ENCODE peak calls at places on chromosomes 16 and 17, in eight cellular contexts. One of them, this sample, is unnamed.

GRCh38 chr17:81500026-81500425 is 12.6 kb downstream of the ACTG1 start:
- DNase-seq in naive thymus-derived CD4-positive, alpha-beta T cell: no peak
- DNase-seq in Ammon's horn: no peak
- DNase-seq in activated T-helper 1 cell treated with Interleukin-2 at 50 U/mL for 16 hours: no peak
- DNase-seq in caudate nucleus: no peak
- DNase-seq in endodermal cell: peak
- DNase-seq in PC-3: no peak
- DNase-seq in BJ: no peak
- DNase-seq in this sample: no peak

GRCh38 chr16:74052006-74052405 is 244.6 kb upstream of the PSMD7 start:
- DNase-seq in naive thymus-derived CD4-positive, alpha-beta T cell: no peak
- DNase-seq in Ammon's horn: no peak
- DNase-seq in activated T-helper 1 cell treated with Interleukin-2 at 50 U/mL for 16 hours: no peak
- DNase-seq in caudate nucleus: no peak
- DNase-seq in endodermal cell: no peak
- DNase-seq in PC-3: no peak
- DNase-seq in BJ: no peak
- DNase-seq in this sample: no peak

GRCh38 chr16:49859139-49859947 is 3.4 kb upstream of the ZNF423 start:
- DNase-seq in naive thymus-derived CD4-positive, alpha-beta T cell: no peak
- DNase-seq in Ammon's horn: no peak
- DNase-seq in activated T-helper 1 cell treated with Interleukin-2 at 50 U/mL for 16 hours: no peak
- DNase-seq in caudate nucleus: no peak
- DNase-seq in endodermal cell: peak
- DNase-seq in PC-3: no peak
- DNase-seq in BJ: no peak
- DNase-seq in this sample: no peak

GRCh38 chr17:64418506-64419339 is 28.1 kb upstream of the PECAM1 start:
- DNase-seq in naive thymus-derived CD4-positive, alpha-beta T cell: peak
- DNase-seq in Ammon's horn: peak
- DNase-seq in activated T-helper 1 cell treated with Interleukin-2 at 50 U/mL for 16 hours: no peak
- DNase-seq in caudate nucleus: no peak
- DNase-seq in endodermal cell: no peak
- DNase-seq in PC-3: peak
- DNase-seq in BJ: peak
- DNase-seq in this sample: no peak

GRCh38 chr16:49696414-49697101 is 159.4 kb downstream of the ZNF423 start:
- DNase-seq in naive thymus-derived CD4-positive, alpha-beta T cell: no peak
- DNase-seq in Ammon's horn: no peak
- DNase-seq in activated T-helper 1 cell treated with Interleukin-2 at 50 U/mL for 16 hours: no peak
- DNase-seq in caudate nucleus: no peak
- DNase-seq in endodermal cell: peak
- DNase-seq in PC-3: no peak
- DNase-seq in BJ: no peak
- DNase-seq in this sample: no peak

GRCh38 chr17:37392024-37392590 is 14.5 kb downstream of the ACACA start:
- DNase-seq in naive thymus-derived CD4-positive, alpha-beta T cell: no peak
- DNase-seq in Ammon's horn: no peak
- DNase-seq in activated T-helper 1 cell treated with Interleukin-2 at 50 U/mL for 16 hours: no peak
- DNase-seq in caudate nucleus: no peak
- DNase-seq in endodermal cell: no peak
- DNase-seq in PC-3: peak
- DNase-seq in BJ: no peak
- DNase-seq in this sample: no peak

GRCh38 chr17:72139213-72139612 is 18.4 kb downstream of the SOX9 start:
- DNase-seq in naive thymus-derived CD4-positive, alpha-beta T cell: no peak
- DNase-seq in Ammon's horn: no peak
- DNase-seq in activated T-helper 1 cell treated with Interleukin-2 at 50 U/mL for 16 hours: no peak
- DNase-seq in caudate nucleus: no peak
- DNase-seq in endodermal cell: no peak
- DNase-seq in PC-3: peak
- DNase-seq in BJ: no peak
- DNase-seq in this sample: no peak

GRCh38 chr16:87376660-87377059 is 6.9 kb downstream of the FBXO31 start:
- DNase-seq in naive thymus-derived CD4-positive, alpha-beta T cell: no peak
- DNase-seq in Ammon's horn: no peak
- DNase-seq in activated T-helper 1 cell treated with Interleukin-2 at 50 U/mL for 16 hours: no peak
- DNase-seq in caudate nucleus: no peak
- DNase-seq in endodermal cell: no peak
- DNase-seq in PC-3: no peak
- DNase-seq in BJ: no peak
- DNase-seq in this sample: no peak

GRCh38 chr17:37541880-37542675 is 52.4 kb downstream of the DUSP14 start:
- DNase-seq in naive thymus-derived CD4-positive, alpha-beta T cell: no peak
- DNase-seq in Ammon's horn: no peak
- DNase-seq in activated T-helper 1 cell treated with Interleukin-2 at 50 U/mL for 16 hours: no peak
- DNase-seq in caudate nucleus: no peak
- DNase-seq in endodermal cell: no peak
- DNase-seq in PC-3: no peak
- DNase-seq in BJ: no peak
- DNase-seq in this sample: no peak

GRCh38 chr17:41322264-41322902 is 6.9 kb upstream of the KRTAP17-1 start:
- DNase-seq in naive thymus-derived CD4-positive, alpha-beta T cell: peak
- DNase-seq in Ammon's horn: peak
- DNase-seq in activated T-helper 1 cell treated with Interleukin-2 at 50 U/mL for 16 hours: no peak
- DNase-seq in caudate nucleus: no peak
- DNase-seq in endodermal cell: peak
- DNase-seq in PC-3: peak
- DNase-seq in BJ: peak
- DNase-seq in this sample: no peak

GRCh38 chr17:75078097-75079022 is 9.4 kb upstream of the SLC16A5 start:
- DNase-seq in naive thymus-derived CD4-positive, alpha-beta T cell: no peak
- DNase-seq in Ammon's horn: no peak
- DNase-seq in activated T-helper 1 cell treated with Interleukin-2 at 50 U/mL for 16 hours: no peak
- DNase-seq in caudate nucleus: no peak
- DNase-seq in endodermal cell: peak
- DNase-seq in PC-3: peak
- DNase-seq in BJ: no peak
- DNase-seq in this sample: no peak

GRCh38 chr16:64982581-64982980 is 139.3 kb downstream of the CDH11 start:
- DNase-seq in naive thymus-derived CD4-positive, alpha-beta T cell: no peak
- DNase-seq in Ammon's horn: no peak
- DNase-seq in activated T-helper 1 cell treated with Interleukin-2 at 50 U/mL for 16 hours: no peak
- DNase-seq in caudate nucleus: no peak
- DNase-seq in endodermal cell: no peak
- DNase-seq in PC-3: no peak
- DNase-seq in BJ: no peak
- DNase-seq in this sample: no peak

GRCh38 chr17:15513859-15514446 is 46.5 kb upstream of the CDRT4 start:
- DNase-seq in naive thymus-derived CD4-positive, alpha-beta T cell: no peak
- DNase-seq in Ammon's horn: no peak
- DNase-seq in activated T-helper 1 cell treated with Interleukin-2 at 50 U/mL for 16 hours: no peak
- DNase-seq in caudate nucleus: no peak
- DNase-seq in endodermal cell: peak
- DNase-seq in PC-3: no peak
- DNase-seq in BJ: no peak
- DNase-seq in this sample: no peak

GRCh38 chr17:3925684-3926537 is 9.6 kb upstream of the P2RX1 start:
- DNase-seq in naive thymus-derived CD4-positive, alpha-beta T cell: no peak
- DNase-seq in Ammon's horn: no peak
- DNase-seq in activated T-helper 1 cell treated with Interleukin-2 at 50 U/mL for 16 hours: no peak
- DNase-seq in caudate nucleus: no peak
- DNase-seq in endodermal cell: no peak
- DNase-seq in PC-3: no peak
- DNase-seq in BJ: no peak
- DNase-seq in this sample: no peak

GRCh38 chr17:1275962-1276736 is 3.3 kb upstream of the TRARG1 start:
- DNase-seq in naive thymus-derived CD4-positive, alpha-beta T cell: peak
- DNase-seq in Ammon's horn: peak
- DNase-seq in activated T-helper 1 cell treated with Interleukin-2 at 50 U/mL for 16 hours: peak
- DNase-seq in caudate nucleus: no peak
- DNase-seq in endodermal cell: peak
- DNase-seq in PC-3: peak
- DNase-seq in BJ: no peak
- DNase-seq in this sample: peak

GRCh38 chr16:68843482-68844210 is at the start of gene TANGO6:
- DNase-seq in naive thymus-derived CD4-positive, alpha-beta T cell: peak
- DNase-seq in Ammon's horn: peak
- DNase-seq in activated T-helper 1 cell treated with Interleukin-2 at 50 U/mL for 16 hours: peak
- DNase-seq in caudate nucleus: peak
- DNase-seq in endodermal cell: peak
- DNase-seq in PC-3: peak
- DNase-seq in BJ: peak
- DNase-seq in this sample: peak

GRCh38 chr17:266701-267656 is 85.5 kb upstream of the DOC2B start:
- DNase-seq in naive thymus-derived CD4-positive, alpha-beta T cell: no peak
- DNase-seq in Ammon's horn: peak
- DNase-seq in activated T-helper 1 cell treated with Interleukin-2 at 50 U/mL for 16 hours: no peak
- DNase-seq in caudate nucleus: peak
- DNase-seq in endodermal cell: peak
- DNase-seq in PC-3: no peak
- DNase-seq in BJ: no peak
- DNase-seq in this sample: no peak

GRCh38 chr17:29933379-29933778 is 3.4 kb upstream of the SSH2 start:
- DNase-seq in naive thymus-derived CD4-positive, alpha-beta T cell: no peak
- DNase-seq in Ammon's horn: peak
- DNase-seq in activated T-helper 1 cell treated with Interleukin-2 at 50 U/mL for 16 hours: no peak
- DNase-seq in caudate nucleus: no peak
- DNase-seq in endodermal cell: peak
- DNase-seq in PC-3: peak
- DNase-seq in BJ: no peak
- DNase-seq in this sample: no peak

GRCh38 chr17:81387235-81388060 is 7.8 kb upstream of the BAHCC1 start:
- DNase-seq in naive thymus-derived CD4-positive, alpha-beta T cell: no peak
- DNase-seq in Ammon's horn: no peak
- DNase-seq in activated T-helper 1 cell treated with Interleukin-2 at 50 U/mL for 16 hours: no peak
- DNase-seq in caudate nucleus: peak
- DNase-seq in endodermal cell: peak
- DNase-seq in PC-3: peak
- DNase-seq in BJ: no peak
- DNase-seq in this sample: no peak

GRCh38 chr17:35294756-35295155 is 51.9 kb downstream of the SLFN5 start:
- DNase-seq in naive thymus-derived CD4-positive, alpha-beta T cell: no peak
- DNase-seq in Ammon's horn: no peak
- DNase-seq in activated T-helper 1 cell treated with Interleukin-2 at 50 U/mL for 16 hours: no peak
- DNase-seq in caudate nucleus: no peak
- DNase-seq in endodermal cell: no peak
- DNase-seq in PC-3: no peak
- DNase-seq in BJ: no peak
- DNase-seq in this sample: no peak

GRCh38 chr16:76007649-76008048 is 269.6 kb upstream of the CNTNAP4 start:
- DNase-seq in naive thymus-derived CD4-positive, alpha-beta T cell: no peak
- DNase-seq in Ammon's horn: no peak
- DNase-seq in activated T-helper 1 cell treated with Interleukin-2 at 50 U/mL for 16 hours: no peak
- DNase-seq in caudate nucleus: no peak
- DNase-seq in endodermal cell: no peak
- DNase-seq in PC-3: no peak
- DNase-seq in BJ: no peak
- DNase-seq in this sample: no peak

GRCh38 chr17:46774108-46774737 is 44.3 kb downstream of the WNT3 start:
- DNase-seq in naive thymus-derived CD4-positive, alpha-beta T cell: no peak
- DNase-seq in Ammon's horn: no peak
- DNase-seq in activated T-helper 1 cell treated with Interleukin-2 at 50 U/mL for 16 hours: no peak
- DNase-seq in caudate nucleus: no peak
- DNase-seq in endodermal cell: no peak
- DNase-seq in PC-3: no peak
- DNase-seq in BJ: no peak
- DNase-seq in this sample: no peak

GRCh38 chr17:21823643-21824042 is 131.3 kb downstream of the KCNJ18 start:
- DNase-seq in naive thymus-derived CD4-positive, alpha-beta T cell: no peak
- DNase-seq in Ammon's horn: no peak
- DNase-seq in activated T-helper 1 cell treated with Interleukin-2 at 50 U/mL for 16 hours: no peak
- DNase-seq in caudate nucleus: no peak
- DNase-seq in endodermal cell: no peak
- DNase-seq in PC-3: no peak
- DNase-seq in BJ: no peak
- DNase-seq in this sample: no peak

GRCh38 chr17:8818654-8819330 is 19.6 kb upstream of the MFSD6L start:
- DNase-seq in naive thymus-derived CD4-positive, alpha-beta T cell: no peak
- DNase-seq in Ammon's horn: no peak
- DNase-seq in activated T-helper 1 cell treated with Interleukin-2 at 50 U/mL for 16 hours: no peak
- DNase-seq in caudate nucleus: no peak
- DNase-seq in endodermal cell: peak
- DNase-seq in PC-3: no peak
- DNase-seq in BJ: no peak
- DNase-seq in this sample: no peak

GRCh38 chr17:81923302-81924260 is 4.0 kb downstream of the MAFG start:
- DNase-seq in naive thymus-derived CD4-positive, alpha-beta T cell: no peak
- DNase-seq in Ammon's horn: peak
- DNase-seq in activated T-helper 1 cell treated with Interleukin-2 at 50 U/mL for 16 hours: no peak
- DNase-seq in caudate nucleus: no peak
- DNase-seq in endodermal cell: peak
- DNase-seq in PC-3: peak
- DNase-seq in BJ: no peak
- DNase-seq in this sample: no peak

GRCh38 chr17:18280766-18281165 is 20.3 kb downstream of the MIEF2 start:
- DNase-seq in naive thymus-derived CD4-positive, alpha-beta T cell: no peak
- DNase-seq in Ammon's horn: no peak
- DNase-seq in activated T-helper 1 cell treated with Interleukin-2 at 50 U/mL for 16 hours: no peak
- DNase-seq in caudate nucleus: peak
- DNase-seq in endodermal cell: no peak
- DNase-seq in PC-3: no peak
- DNase-seq in BJ: no peak
- DNase-seq in this sample: no peak

GRCh38 chr17:9401434-9401833 is 174.2 kb downstream of the STX8 start:
- DNase-seq in naive thymus-derived CD4-positive, alpha-beta T cell: no peak
- DNase-seq in Ammon's horn: no peak
- DNase-seq in activated T-helper 1 cell treated with Interleukin-2 at 50 U/mL for 16 hours: no peak
- DNase-seq in caudate nucleus: no peak
- DNase-seq in endodermal cell: no peak
- DNase-seq in PC-3: peak
- DNase-seq in BJ: no peak
- DNase-seq in this sample: no peak

GRCh38 chr17:71495420-71495819 is 625.4 kb upstream of the SOX9 start:
- DNase-seq in naive thymus-derived CD4-positive, alpha-beta T cell: no peak
- DNase-seq in Ammon's horn: no peak
- DNase-seq in activated T-helper 1 cell treated with Interleukin-2 at 50 U/mL for 16 hours: no peak
- DNase-seq in caudate nucleus: no peak
- DNase-seq in endodermal cell: no peak
- DNase-seq in PC-3: no peak
- DNase-seq in BJ: no peak
- DNase-seq in this sample: no peak

GRCh38 chr17:44585315-44585714 is 28.0 kb downstream of the FZD2 start:
- DNase-seq in naive thymus-derived CD4-positive, alpha-beta T cell: no peak
- DNase-seq in Ammon's horn: no peak
- DNase-seq in activated T-helper 1 cell treated with Interleukin-2 at 50 U/mL for 16 hours: no peak
- DNase-seq in caudate nucleus: no peak
- DNase-seq in endodermal cell: peak
- DNase-seq in PC-3: no peak
- DNase-seq in BJ: no peak
- DNase-seq in this sample: no peak

GRCh38 chr17:79673517-79673916 is 57.2 kb upstream of the ENPP7 start:
- DNase-seq in naive thymus-derived CD4-positive, alpha-beta T cell: no peak
- DNase-seq in Ammon's horn: no peak
- DNase-seq in activated T-helper 1 cell treated with Interleukin-2 at 50 U/mL for 16 hours: no peak
- DNase-seq in caudate nucleus: no peak
- DNase-seq in endodermal cell: no peak
- DNase-seq in PC-3: no peak
- DNase-seq in BJ: no peak
- DNase-seq in this sample: no peak

GRCh38 chr17:78316867-78317816 is 42.7 kb downstream of the SOCS3 start:
- DNase-seq in naive thymus-derived CD4-positive, alpha-beta T cell: no peak
- DNase-seq in Ammon's horn: no peak
- DNase-seq in activated T-helper 1 cell treated with Interleukin-2 at 50 U/mL for 16 hours: no peak
- DNase-seq in caudate nucleus: no peak
- DNase-seq in endodermal cell: peak
- DNase-seq in PC-3: peak
- DNase-seq in BJ: no peak
- DNase-seq in this sample: no peak

GRCh38 chr17:15502315-15503112 is 35.1 kb upstream of the CDRT4 start:
- DNase-seq in naive thymus-derived CD4-positive, alpha-beta T cell: peak
- DNase-seq in Ammon's horn: peak
- DNase-seq in activated T-helper 1 cell treated with Interleukin-2 at 50 U/mL for 16 hours: peak
- DNase-seq in caudate nucleus: peak
- DNase-seq in endodermal cell: peak
- DNase-seq in PC-3: peak
- DNase-seq in BJ: peak
- DNase-seq in this sample: peak

GRCh38 chr17:51427259-51428255 is 167.2 kb downstream of the UTP18 start:
- DNase-seq in naive thymus-derived CD4-positive, alpha-beta T cell: peak
- DNase-seq in Ammon's horn: no peak
- DNase-seq in activated T-helper 1 cell treated with Interleukin-2 at 50 U/mL for 16 hours: peak
- DNase-seq in caudate nucleus: no peak
- DNase-seq in endodermal cell: no peak
- DNase-seq in PC-3: no peak
- DNase-seq in BJ: no peak
- DNase-seq in this sample: peak

GRCh38 chr17:43114101-43114691 is 11.0 kb downstream of the BRCA1 start:
- DNase-seq in naive thymus-derived CD4-positive, alpha-beta T cell: no peak
- DNase-seq in Ammon's horn: no peak
- DNase-seq in activated T-helper 1 cell treated with Interleukin-2 at 50 U/mL for 16 hours: no peak
- DNase-seq in caudate nucleus: no peak
- DNase-seq in endodermal cell: no peak
- DNase-seq in PC-3: no peak
- DNase-seq in BJ: no peak
- DNase-seq in this sample: no peak

This sample was measured in activated T-helper 9 cell treated with anti-CD3 and anti-CD28 coated beads, Interleukin-2, amount 50 U/mL, for 16 hours.